ENCODE peak calls at places on chromosomes 6 and 20, in five cellular contexts. Q is psoas muscle, E is mucosa of descending colon, S is heart right ventricle, J is neural progenitor cell. B is an unnamed sample. For H3K9me3, the result is how much of the 10 kb centered on the place peaks cover.

GRCh38 chr6:107822154-107823046 is 1.7 kb downstream of the SCML4 start:
- DNase-seq in Q (no peak), E (no peak), J (no peak), S (no peak), B (no peak)

GRCh38 chr6:12012566-12013367 is 655 bp downstream of the HIVEP1 start:
- DNase-seq in E (peak), S (peak), Q (peak), J (peak), B (peak)

GRCh38 chr6:115890238-115890637 is 170.5 kb downstream of the FRK start:
- DNase-seq in S (no peak), J (no peak), Q (no peak), E (no peak), B (no peak)

GRCh38 chr6:24524801-24525200 is 30.0 kb downstream of the ALDH5A1 start:
- DNase-seq in S (no peak), J (peak), E (no peak), Q (no peak), B (no peak)

GRCh38 chr6:52325695-52326471 is 36.1 kb upstream of the PAQR8 start:
- DNase-seq in Q (no peak), S (no peak), E (no peak), J (peak), B (no peak)

GRCh38 chr6:152575621-152576150 is 61.5 kb downstream of the SYNE1 start:
- DNase-seq in J (no peak), E (no peak), S (no peak), Q (no peak), B (peak)

GRCh38 chr20:5658897-5659296 is 91.3 kb upstream of the SHLD1 start:
- DNase-seq in Q (peak), J (no peak), E (no peak), S (peak), B (peak)

GRCh38 chr6:52839124-52840055 is 1.2 kb downstream of the GSTA5 start:
- DNase-seq in J (peak), E (no peak), S (no peak), Q (no peak), B (peak)

GRCh38 chr20:63642518-63643247 is 10.5 kb downstream of the STMN3 start:
- DNase-seq in S (no peak), J (peak), Q (no peak), E (peak), B (no peak)

GRCh38 chr20:58086763-58087566 is 141.5 kb downstream of the ANKRD60 start:
- DNase-seq in Q (no peak), S (no peak), J (peak), E (no peak), B (peak)

GRCh38 chr6:134295953-134296553 is 21.9 kb downstream of the SGK1 start:
- DNase-seq in S (no peak), J (no peak), Q (peak), E (no peak), B (peak)

GRCh38 chr6:46983007-46983411 is 59.1 kb downstream of the ADGRF1 start:
- DNase-seq in E (no peak), S (no peak), Q (no peak), J (peak), B (no peak)

GRCh38 chr6:134956032-134956431 is 6.1 kb upstream of the ALDH8A1 start:
- DNase-seq in E (no peak), S (no peak), J (no peak), Q (no peak), B (no peak)

GRCh38 chr6:79466222-79466834 is 70.9 kb downstream of the LCA5 start:
- DNase-seq in E (no peak), S (no peak), J (peak), Q (no peak), B (no peak)

GRCh38 chr20:48959902-48960550 is 38.5 kb downstream of the ARFGEF2 start:
- DNase-seq in Q (no peak), S (no peak), E (no peak), J (no peak), B (no peak)

GRCh38 chr6:31886426-31887068 is 7.8 kb upstream of the SLC44A4 start:
- DNase-seq in E (no peak), Q (no peak), J (no peak), S (no peak), B (no peak)

GRCh38 chr20:20247234-20247633 is 120.7 kb upstream of the INSM1 start:
- DNase-seq in E (no peak), S (no peak), J (no peak), Q (no peak), B (no peak)
- H3K9me3 ChIP-seq in E (under half), S (under half), J (under half), Q (under half), B (under half)

DNA sequence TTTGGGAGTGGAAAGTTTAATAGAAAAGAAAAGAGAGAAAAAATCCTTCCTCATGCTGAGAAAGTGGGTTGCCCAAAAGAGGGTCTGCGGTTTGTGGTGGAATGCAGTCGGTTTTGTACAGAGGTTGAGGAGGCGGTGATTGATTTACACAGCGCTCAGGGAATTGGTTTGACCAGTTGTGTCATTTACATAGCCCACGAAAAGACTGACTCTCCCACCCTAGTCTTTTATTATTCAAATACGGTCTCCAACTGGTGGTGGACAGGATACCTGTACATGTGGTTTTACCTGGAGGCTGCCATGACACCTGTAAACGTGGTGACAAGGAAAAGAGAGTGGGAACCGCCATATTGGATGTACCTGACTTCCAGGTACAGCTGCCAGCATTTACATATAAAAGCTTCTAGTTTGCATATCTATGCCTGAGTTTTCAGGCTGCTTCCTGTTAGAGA is 42.1 kb downstream of the HLA-DPB1 start:
- DNase-seq in S (no peak), Q (no peak), J (no peak), E (no peak), B (no peak)
- H3K4me3 ChIP-seq in S (no peak), Q (no peak), J (peak), E (no peak), B (no peak)

GRCh38 chr6:344816-345340 is 46.7 kb upstream of the IRF4 start:
- DNase-seq in J (no peak), E (no peak), Q (no peak), S (no peak), B (no peak)

GRCh38 chr6:343226-343935 is 48.2 kb upstream of the IRF4 start:
- DNase-seq in J (no peak), S (no peak), Q (no peak), E (no peak), B (no peak)

GRCh38 chr6:345747-346388 is 45.7 kb upstream of the IRF4 start:
- DNase-seq in Q (no peak), S (no peak), J (no peak), E (no peak), B (no peak)

GRCh38 chr6:342832-343179 is 48.7 kb upstream of the IRF4 start:
- DNase-seq in E (no peak), Q (no peak), S (no peak), J (no peak), B (no peak)

DNA sequence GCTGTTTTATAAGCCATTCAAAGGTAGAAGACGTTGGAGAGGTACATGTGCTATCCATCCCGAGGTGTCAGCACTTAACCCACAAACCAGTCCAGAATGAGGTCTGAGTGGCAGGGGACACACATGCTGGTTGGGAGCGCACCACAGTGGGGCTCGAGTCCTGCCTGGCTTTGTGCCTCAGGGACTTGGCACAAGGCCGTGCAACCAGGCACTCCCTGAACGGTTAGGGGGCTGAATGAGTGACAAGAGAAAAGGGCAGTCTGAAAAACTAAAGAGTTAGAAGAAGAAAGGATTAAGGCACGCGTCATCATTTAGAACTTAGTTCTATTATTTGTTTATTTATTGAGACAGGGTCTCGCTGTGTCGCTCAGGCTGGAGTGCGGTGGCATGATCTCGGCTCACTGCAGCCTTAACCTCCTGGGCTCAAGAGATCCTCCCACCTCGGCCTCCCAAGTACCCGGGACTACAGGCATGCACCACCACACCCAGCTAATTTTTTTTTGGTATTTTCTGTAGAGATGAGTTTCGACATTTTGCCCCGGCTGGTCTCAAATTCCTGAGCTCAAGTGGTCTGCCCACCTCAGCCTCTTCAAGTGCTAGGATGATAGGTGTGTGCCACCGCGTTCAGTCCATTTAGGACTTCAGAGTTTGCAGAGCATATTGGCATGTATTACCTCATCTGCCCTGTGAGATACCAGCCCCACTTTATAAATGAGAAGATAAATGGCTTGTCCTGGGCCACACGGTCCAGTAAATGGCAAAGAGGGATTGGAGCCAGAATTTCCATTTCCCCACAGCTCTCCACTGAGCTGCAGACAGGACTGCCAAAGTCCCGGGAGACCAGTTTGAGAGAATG is 47.4 kb upstream of the IRF4 start:
- DNase-seq in E (no peak), J (no peak), S (peak), Q (no peak), B (no peak)
- H3K9me3 ChIP-seq in E (under half), J (under half), S (under half), Q (under half), B (under half)

GRCh38 chr6:29791786-29792122 is 35.9 kb upstream of the HLA-G start:
- DNase-seq in S (no peak), Q (peak), E (no peak), J (no peak), B (no peak)

GRCh38 chr6:29792123-29793035 is 35.2 kb upstream of the HLA-G start:
- DNase-seq in J (peak), Q (peak), E (peak), S (peak), B (peak)

GRCh38 chr6:29793796-29794195 is 33.8 kb upstream of the HLA-G start:
- DNase-seq in J (no peak), E (no peak), Q (no peak), S (no peak), B (no peak)

GRCh38 chr6:29791162-29791561 is 36.5 kb upstream of the HLA-G start:
- DNase-seq in S (no peak), E (no peak), J (no peak), Q (no peak), B (no peak)

DNA sequence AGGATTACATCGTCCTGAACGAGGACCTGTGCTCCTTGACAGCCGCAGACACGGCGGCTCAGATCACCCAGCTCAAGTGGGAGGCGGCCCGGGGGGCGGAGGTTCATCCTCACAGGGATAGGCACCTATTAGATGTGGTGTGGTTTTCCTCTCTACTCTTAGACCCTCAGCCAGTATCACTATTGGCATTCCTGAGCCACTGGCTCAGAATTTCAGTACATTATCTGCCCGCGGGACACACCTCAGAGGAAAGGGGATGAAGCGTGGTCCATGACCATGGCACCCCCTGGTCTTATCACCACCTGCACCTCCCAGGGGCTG is 34.6 kb upstream of the HLA-G start:
- DNase-seq in S (no peak), Q (no peak), J (no peak), E (no peak), B (no peak)
- H3K4me3 ChIP-seq in S (peak), Q (peak), J (peak), E (no peak), B (peak)

GRCh38 chr6:26317503-26317902 is 47.5 kb upstream of the BTN3A2 start:
- DNase-seq in S (no peak), J (no peak), Q (no peak), E (no peak), B (no peak)
- H3K9me3 ChIP-seq in S (under half), J (under half), Q (under half), E (under half), B (under half)

DNA sequence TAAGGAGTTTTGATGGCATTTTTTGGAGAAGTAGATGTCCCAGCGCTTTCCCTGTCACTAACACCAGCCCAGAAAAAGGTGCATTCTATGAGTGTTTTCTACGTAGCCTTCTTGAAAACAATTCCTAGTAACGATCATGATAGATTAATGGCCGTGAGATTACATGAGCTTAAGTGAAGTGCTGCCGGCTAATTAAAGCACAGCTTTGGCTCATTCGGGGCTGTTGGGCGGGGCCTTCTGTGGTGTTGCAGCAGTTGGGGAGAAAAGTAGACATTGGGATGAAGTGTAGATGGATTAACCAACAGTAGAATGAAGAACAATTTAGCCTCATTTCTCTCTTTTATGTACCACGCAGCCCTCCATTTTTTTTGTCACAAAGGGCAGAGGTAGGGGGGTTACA is 20.8 kb upstream of the TRAF3IP2 start:
- DNase-seq in S (peak), E (no peak), J (peak), Q (no peak), B (no peak)
- H3K4me3 ChIP-seq in S (peak), E (no peak), J (no peak), Q (peak), B (peak)

GRCh38 chr20:56004611-56005388 is 519 bp downstream of the CBLN4 start:
- DNase-seq in E (no peak), J (peak), Q (no peak), S (no peak), B (no peak)

GRCh38 chr20:56001106-56001785 is 4.1 kb downstream of the CBLN4 start:
- DNase-seq in E (no peak), S (no peak), Q (no peak), J (no peak), B (no peak)

GRCh38 chr20:56003111-56003800 is 2.1 kb downstream of the CBLN4 start:
- DNase-seq in J (no peak), Q (no peak), S (no peak), E (no peak), B (no peak)

GRCh38 chr20:56003966-56004365 is 1.4 kb downstream of the CBLN4 start:
- DNase-seq in E (no peak), S (no peak), J (peak), Q (peak), B (peak)

GRCh38 chr20:56001890-56002289 is 3.4 kb downstream of the CBLN4 start:
- DNase-seq in S (no peak), Q (no peak), J (no peak), E (no peak), B (no peak)
- H3K9me3 ChIP-seq in S (under half), Q (under half), J (under half), E (under half), B (under half)

DNA sequence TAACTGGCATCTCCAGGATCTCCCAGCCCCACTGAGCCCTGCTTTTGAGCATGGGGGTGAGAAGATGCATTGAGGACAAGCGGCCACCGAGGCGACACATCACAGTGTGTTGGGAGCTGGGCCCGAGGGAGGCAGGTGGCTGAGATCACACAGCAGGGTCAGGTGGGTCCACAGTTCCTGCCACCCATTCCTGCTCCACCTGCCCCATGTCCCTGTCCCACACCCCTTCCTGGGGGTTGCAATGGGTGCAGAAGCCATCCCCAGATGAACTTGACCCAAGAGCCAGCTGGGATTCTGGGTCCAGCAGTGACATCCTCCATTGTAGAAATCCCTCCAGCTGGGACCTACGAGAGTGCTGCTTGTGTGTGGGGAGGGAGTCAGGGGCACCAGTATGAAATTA is 1.0 kb downstream of the TGM2 start:
- DNase-seq in S (no peak), J (no peak), E (no peak), Q (no peak), B (no peak)
- H3K4me3 ChIP-seq in S (peak), J (no peak), E (no peak), Q (peak), B (peak)